ENCODE peak calls at places on chromosomes 11 and 22, in four cellular contexts. R, U, S and I are unnamed samples.
A peak's percentile ranks its signal among the peaks of the same experiment; 100 is the strongest.

GRCh38 chr11:110501428-110501827 is 71.7 kb downstream of the FDX1 start:
- DNase-seq in R (no peak), U (no peak), S (no peak), I (no peak)

GRCh38 chr11:71086687-71087258 is 165.6 kb downstream of the SHANK2 start:
- DNase-seq in U (no peak), R (no peak), S (no peak), I (no peak)

GRCh38 chr11:95324826-95325225 is 93.8 kb upstream of the SESN3 start:
- DNase-seq in R (no peak), U (no peak), S (no peak), I (no peak)

GRCh38 chr22:45163074-45163416 is 680 bp upstream of the NUP50 start:
- DNase-seq in R (peak; percentile 71), U (peak; percentile 26), S (no peak), I (no peak)

GRCh38 chr22:39253427-39254070 is 8.8 kb upstream of the PDGFB start:
- DNase-seq in S (no peak), R (no peak), U (peak; percentile 38), I (no peak)

GRCh38 chr11:26741036-26741435 is 19.2 kb upstream of the SLC5A12 start:
- DNase-seq in R (no peak), S (no peak), U (no peak), I (no peak)

GRCh38 chr22:43901976-43902643 is 10.3 kb upstream of the PNPLA5 start:
- DNase-seq in R (no peak), S (no peak), U (no peak), I (no peak)

GRCh38 chr11:24963879-24964278 is 467.0 kb downstream of the LUZP2 start:
- DNase-seq in U (no peak), S (no peak), R (no peak), I (no peak)

GRCh38 chr22:44385781-44386180 is 73.0 kb upstream of the SHISAL1 start:
- DNase-seq in R (peak; percentile 54), U (no peak), S (peak; percentile 34), I (no peak)

GRCh38 chr22:20937031-20937793 is 20.0 kb downstream of the CRKL start:
- DNase-seq in S (no peak), R (peak; percentile 46), U (no peak), I (no peak)

GRCh38 chr11:64516226-64516625 is 74.8 kb upstream of the SLC22A12 start:
- DNase-seq in S (no peak), U (no peak), R (no peak), I (no peak)

GRCh38 chr22:25403752-25404471 is 160.6 kb upstream of the GRK3 start:
- DNase-seq in S (no peak), R (peak; percentile 64), U (no peak), I (no peak)

GRCh38 chr22:10727393-10727792 is 4800.6 kb upstream of the OR11H1 start:
- DNase-seq in U (no peak), S (no peak), R (no peak), I (no peak)
- H3K27ac ChIP-seq in U (no peak overlapping the region), S (no peak overlapping the region), R (no peak overlapping the region), I (no peak overlapping the region)

DNA sequence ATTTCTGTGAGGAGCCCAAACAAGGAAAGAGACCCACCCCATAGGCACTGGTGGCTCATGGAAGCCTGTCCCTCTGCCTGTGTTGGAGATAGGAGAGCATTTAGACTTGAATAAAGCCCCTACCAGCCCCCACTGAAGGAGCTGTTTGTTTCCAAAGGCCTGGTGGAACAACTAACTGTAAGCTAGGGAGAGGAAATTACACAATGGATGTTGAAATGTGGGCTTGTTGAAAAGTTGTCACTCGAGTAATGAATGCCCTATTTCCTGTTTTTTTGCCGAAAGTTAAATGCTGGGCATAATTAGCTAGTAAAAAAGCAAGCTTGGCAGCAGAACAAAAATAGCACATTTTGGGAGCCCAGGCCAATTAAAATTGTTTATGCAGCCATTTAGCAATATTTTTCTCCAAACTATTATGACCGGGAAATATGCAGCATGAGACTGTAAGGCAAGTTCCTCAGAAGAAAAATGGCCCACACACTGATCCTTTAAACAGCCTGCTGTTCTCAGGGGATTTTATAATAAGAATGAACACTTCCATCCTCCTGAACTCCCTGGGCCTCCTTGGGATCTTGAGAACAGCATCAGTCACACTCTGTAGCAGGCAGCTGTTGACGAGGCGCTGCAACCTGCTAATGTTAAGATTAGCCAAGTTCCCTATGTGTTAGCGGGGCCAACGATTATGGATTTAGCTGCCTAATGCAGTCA is 38.6 kb upstream of the LMO2 start:
- DNase-seq in U (no peak), S (no peak), R (no peak), I (no peak)
- H3K9me3 ChIP-seq in U (no peaks in the 10 kb centered on the region), S (no peaks in the 10 kb centered on the region), R (no peaks in the 10 kb centered on the region), I (peaks cover 4% of the 10 kb centered on the region)

DNA sequence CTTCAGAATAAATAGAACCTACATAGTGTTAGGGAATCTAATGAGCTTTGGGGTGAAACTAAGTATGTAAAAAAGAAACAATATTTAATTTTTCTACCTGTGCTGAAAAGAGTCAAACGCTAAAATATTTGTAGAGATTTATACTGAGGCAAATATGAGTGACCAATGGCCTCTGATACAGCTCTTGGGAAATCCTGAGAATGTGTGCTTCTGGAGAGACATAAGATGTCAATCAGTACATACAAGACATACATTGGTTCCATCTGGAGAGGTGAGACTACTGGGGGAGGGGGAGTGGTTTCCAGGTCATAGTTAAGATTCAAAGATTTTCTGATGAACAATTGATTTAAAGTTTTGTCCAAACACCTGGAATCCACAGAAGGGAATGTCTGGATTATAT is 970 bp downstream of the ASRGL1 start:
- DNase-seq in S (no peak), U (no peak), R (no peak), I (no peak)
- H3K27ac ChIP-seq in S (no peak overlapping the region), U (peak overlapping the region; percentile 74), R (no peak overlapping the region), I (no peak overlapping the region)

GRCh38 chr11:108853864-108854263 is 189.0 kb downstream of the DDX10 start:
- DNase-seq in S (no peak), U (no peak), R (no peak), I (no peak)

GRCh38 chr11:108853151-108853550 is 188.3 kb downstream of the DDX10 start:
- DNase-seq in S (no peak), U (no peak), R (no peak), I (no peak)

GRCh38 chr11:108852701-108853100 is 187.8 kb downstream of the DDX10 start:
- DNase-seq in U (no peak), S (no peak), R (no peak), I (no peak)

GRCh38 chr11:108851781-108852180 is 186.9 kb downstream of the DDX10 start:
- DNase-seq in U (no peak), S (no peak), R (no peak), I (no peak)

DNA sequence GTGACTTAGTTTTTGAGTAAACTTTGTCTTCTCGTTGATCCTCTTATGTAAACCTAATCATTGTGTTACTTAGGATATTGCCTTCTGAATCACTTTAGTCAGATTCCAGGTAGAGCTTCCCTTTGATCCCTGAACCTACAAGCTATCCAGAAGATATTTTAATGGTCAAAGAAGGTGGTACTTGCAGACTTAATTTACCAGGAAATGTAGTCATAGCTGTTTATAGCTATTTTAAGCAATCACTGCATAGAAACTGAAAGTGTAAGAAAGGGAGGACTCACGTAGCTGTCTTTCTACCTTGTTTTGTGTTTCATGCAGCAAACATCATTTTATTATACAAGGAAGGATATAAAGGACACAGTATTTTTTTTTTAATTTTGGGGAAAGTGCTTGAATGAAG is 189.5 kb downstream of the DDX10 start:
- DNase-seq in U (no peak), S (no peak), R (no peak), I (no peak)
- H3K9me3 ChIP-seq in U (no peaks in the 10 kb centered on the region), S (no peaks in the 10 kb centered on the region), R (no peaks in the 10 kb centered on the region), I (no peaks in the 10 kb centered on the region)

DNA sequence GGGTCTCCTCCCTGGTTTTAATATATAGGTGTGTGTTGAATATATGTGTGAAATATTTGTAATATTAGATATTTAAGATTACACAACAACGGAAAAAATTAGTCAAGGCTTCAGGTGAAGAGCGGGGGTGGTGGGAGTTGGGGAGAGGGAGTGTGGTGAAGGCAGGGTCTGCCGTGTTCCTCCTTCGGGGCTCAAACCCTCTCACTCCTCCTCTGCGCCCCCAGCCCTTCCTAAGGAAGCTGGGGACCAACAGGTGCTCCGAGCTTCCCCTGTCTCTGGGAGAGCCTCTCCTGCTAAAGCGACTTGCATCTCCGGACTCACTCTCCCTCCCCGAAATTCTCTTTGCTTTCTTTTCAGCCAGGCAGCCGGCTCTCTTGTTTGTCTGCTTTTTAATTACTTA is 950 bp upstream of the CADM1 start:
- DNase-seq in U (no peak), R (no peak), S (no peak), I (no peak)
- H3K27ac ChIP-seq in U (peak overlapping the region; percentile 75), R (peak overlapping the region; percentile 85), S (no peak overlapping the region), I (no peak overlapping the region)

DNA sequence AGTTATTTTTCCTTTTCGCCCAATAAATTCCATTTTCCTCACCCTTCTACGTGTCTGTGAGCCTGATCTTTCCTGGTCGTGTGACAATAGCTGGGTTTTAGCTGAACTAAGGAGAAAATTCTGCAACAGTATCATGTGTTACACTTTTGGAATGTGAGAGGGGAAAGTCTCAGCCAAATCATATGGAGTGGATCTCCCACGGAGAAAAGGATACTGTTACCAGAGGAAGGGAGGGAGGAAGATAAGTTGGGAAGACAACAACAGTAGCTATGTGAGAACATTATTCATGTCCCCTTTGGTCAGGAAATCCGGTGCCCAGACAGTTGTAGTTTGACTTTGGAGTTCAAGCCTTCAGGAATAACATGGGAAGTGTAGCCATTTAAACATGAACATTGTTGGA is 584.0 kb upstream of the RAG2 start:
- DNase-seq in R (no peak), S (no peak), U (no peak), I (no peak)
- H3K9me3 ChIP-seq in R (no peaks in the 10 kb centered on the region), S (no peaks in the 10 kb centered on the region), U (no peaks in the 10 kb centered on the region), I (no peaks in the 10 kb centered on the region)

DNA sequence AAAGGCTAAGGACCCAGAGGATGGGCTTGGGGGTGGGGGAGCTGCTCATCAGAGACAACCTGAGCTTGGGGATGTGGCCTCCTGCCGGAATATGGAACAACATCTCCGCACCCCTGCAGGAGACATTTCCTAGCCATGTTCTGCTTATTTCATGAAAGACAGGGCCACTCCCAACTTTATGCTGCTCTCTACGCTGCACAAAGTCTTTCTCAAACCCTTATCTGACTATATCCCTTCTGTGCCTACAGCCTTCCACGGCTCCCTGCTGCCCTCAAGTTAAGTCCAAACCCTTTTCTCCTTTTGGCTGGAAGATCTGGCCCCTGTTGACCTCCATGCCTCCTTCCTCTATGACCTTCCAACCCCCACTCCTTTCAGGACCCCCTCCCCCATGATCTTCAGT is 562.0 kb downstream of the MN1 start:
- DNase-seq in S (no peak), U (no peak), R (no peak), I (no peak)
- H3K27ac ChIP-seq in S (peak overlapping the region; percentile 59), U (no peak overlapping the region), R (no peak overlapping the region), I (no peak overlapping the region)

GRCh38 chr11:44471603-44472002 is 93.9 kb upstream of the CD82 start:
- DNase-seq in S (no peak), R (no peak), U (no peak), I (no peak)

GRCh38 chr11:44469412-44469811 is 96.1 kb upstream of the CD82 start:
- DNase-seq in S (no peak), R (no peak), U (no peak), I (no peak)

GRCh38 chr11:44470849-44471248 is 94.6 kb upstream of the CD82 start:
- DNase-seq in R (no peak), U (no peak), S (no peak), I (no peak)

GRCh38 chr11:44474702-44475101 is 90.8 kb upstream of the CD82 start:
- DNase-seq in S (no peak), U (no peak), R (no peak), I (no peak)

DNA sequence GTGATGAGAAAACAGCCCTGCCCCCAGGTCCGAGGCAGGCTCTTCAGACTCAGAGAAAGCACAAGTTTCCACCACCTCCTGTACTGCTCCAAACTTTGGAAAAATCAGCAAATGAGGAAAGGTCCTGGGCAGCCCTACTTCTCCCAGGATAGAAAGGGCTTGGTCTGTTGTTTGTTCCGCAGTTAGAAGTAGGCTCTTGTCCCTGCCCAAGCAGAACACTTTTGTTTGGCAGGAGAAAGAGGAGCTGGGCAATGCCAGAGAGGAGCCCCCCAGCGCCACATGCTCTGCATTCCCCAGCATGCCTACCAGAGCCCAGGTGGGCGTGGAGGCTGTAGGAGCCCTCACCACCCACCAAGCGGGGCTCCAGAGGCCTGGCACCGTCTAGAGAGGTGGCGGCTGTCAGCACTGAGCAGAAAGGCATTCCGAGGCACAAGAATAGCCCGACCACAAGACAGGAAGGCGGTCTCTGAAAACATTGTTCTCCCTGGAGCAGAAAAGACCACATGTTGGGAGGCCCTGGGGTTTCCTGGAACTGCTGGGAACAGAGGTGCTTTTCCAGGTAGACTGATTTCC is 90.3 kb upstream of the CD82 start:
- DNase-seq in U (no peak), R (no peak), S (no peak), I (no peak)
- H3K9me3 ChIP-seq in U (no peaks in the 10 kb centered on the region), R (no peaks in the 10 kb centered on the region), S (no peaks in the 10 kb centered on the region), I (no peaks in the 10 kb centered on the region)